ENCODE peak calls at places on chromosomes 1 and 21, in four cellular contexts. W is AG10803, O is GM12865, J is AG04450. K is an unnamed sample.

GRCh38 chr1:20229191-20229590 is 42.9 kb upstream of the PLA2G2C start:
- DNase-seq in W (no peak), J (no peak), O (no peak), K (no peak)

GRCh38 chr1:100626397-100626796 is 88.5 kb downstream of the GPR88 start:
- DNase-seq in O (peak), W (no peak), J (no peak), K (no peak)

GRCh38 chr1:234601217-234602017 is 8.6 kb downstream of the IRF2BP2 start:
- DNase-seq in O (no peak), J (no peak), W (peak), K (peak)

GRCh38 chr1:34792868-34793727 is at the start of gene GJA4:
- DNase-seq in J (no peak), O (no peak), W (no peak), K (no peak)

GRCh38 chr1:6489799-6490180 is 1.7 kb downstream of the PLEKHG5 start:
- DNase-seq in O (peak), J (peak), W (peak), K (peak)

GRCh38 chr1:169879034-169879835 is 14.5 kb downstream of the SCYL3 start:
- DNase-seq in W (no peak), J (no peak), O (no peak), K (no peak)

GRCh38 chr1:117611894-117612481 is 6.1 kb downstream of the TENT5C start:
- DNase-seq in O (no peak), W (no peak), J (no peak), K (no peak)

GRCh38 chr1:97919568-97920261 is 1.1 kb downstream of the DPYD start:
- DNase-seq in W (peak), J (no peak), O (no peak), K (no peak)

GRCh38 chr1:21685944-21686678 is 17.0 kb upstream of the RAP1GAP start:
- DNase-seq in J (no peak), W (no peak), O (no peak), K (no peak)

GRCh38 chr1:180482425-180483275 is 19.7 kb downstream of the ACBD6 start:
- DNase-seq in J (no peak), O (peak), W (peak), K (peak)

GRCh38 chr1:84152649-84153056 is 8.6 kb downstream of the PRKACB start:
- DNase-seq in O (peak), J (no peak), W (no peak), K (no peak)

GRCh38 chr1:84603941-84604830 is 29.9 kb upstream of the CTBS start:
- DNase-seq in O (no peak), W (peak), J (no peak), K (peak)

GRCh38 chr1:169731446-169731845 is 2.4 kb downstream of the SELE start:
- DNase-seq in W (no peak), O (no peak), J (no peak), K (no peak)

GRCh38 chr1:97489834-97490233 is 431.0 kb downstream of the DPYD start:
- DNase-seq in W (peak), O (no peak), J (no peak), K (peak)

GRCh38 chr1:173503391-173503790 is 26.3 kb downstream of the PRDX6 start:
- DNase-seq in O (peak), J (peak), W (peak), K (peak)

GRCh38 chr1:202207292-202207691 is 13.7 kb downstream of the LGR6 start:
- DNase-seq in J (no peak), W (peak), O (no peak), K (peak)

GRCh38 chr1:172449585-172450523 is 6.0 kb upstream of the PIGC start:
- DNase-seq in J (peak), O (peak), W (peak), K (peak)

GRCh38 chr1:192702212-192702993 is 66.5 kb downstream of the RGS13 start:
- DNase-seq in J (peak), O (no peak), W (peak), K (peak)

GRCh38 chr1:9324246-9325096 is 31.8 kb downstream of the SPSB1 start:
- DNase-seq in O (no peak), J (no peak), W (no peak), K (no peak)

GRCh38 chr1:92695104-92695503 is 89.8 kb downstream of the EVI5 start:
- DNase-seq in O (no peak), W (no peak), J (no peak), K (no peak)

GRCh38 chr1:3022976-3023375 is 1.7 kb downstream of the ACTRT2 start:
- DNase-seq in J (no peak), W (no peak), O (no peak), K (no peak)

GRCh38 chr1:237672748-237673147 is 218.0 kb downstream of the ZP4 start:
- DNase-seq in O (peak), W (no peak), J (no peak), K (peak)

GRCh38 chr21:37338671-37339526 is 27.7 kb upstream of the DYRK1A start:
- DNase-seq in J (peak), W (peak), O (no peak), K (peak)

GRCh38 chr1:1889090-1889750 is 1.7 kb downstream of the GNB1 start:
- DNase-seq in W (peak), O (no peak), J (no peak), K (peak)

GRCh38 chr1:203058674-203058931 is 27.2 kb downstream of the MYOG start:
- DNase-seq in W (no peak), J (no peak), O (no peak), K (no peak)

GRCh38 chr1:183609313-183609712 is 19.1 kb upstream of the NCF2 start:
- DNase-seq in J (no peak), W (peak), O (peak), K (peak)

K was measured in HT1080.